ENCODE peak calls at places on chromosomes 12 and 14, in seven cellular contexts. Q is heart left ventricle, N is foreskin fibroblast, G is tibial nerve, Z is fibroblast of mammary gland, X is tibial artery, H is gastrocnemius medialis. I is an unnamed sample.

GRCh38 chr12:46647034-46647433 is 178.8 kb downstream of the SLC38A4 start:
- DNase-seq in Q (no peak), N (no peak), G (no peak), Z (no peak), X (no peak), H (no peak), I (no peak)

GRCh38 chr12:119036878-119037493 is 55.6 kb downstream of the SRRM4 start:
- DNase-seq in Q (peak; percentile 17), N (no peak), G (peak; percentile 10), Z (peak; percentile 14), X (no peak), H (no peak), I (no peak)

GRCh38 chr14:65558363-65558762 is 145.8 kb downstream of the FUT8 start:
- DNase-seq in Q (no peak), N (no peak), G (no peak), Z (no peak), X (no peak), H (no peak), I (no peak)

GRCh38 chr14:95140060-95140858 is 17.1 kb downstream of the DICER1 start:
- DNase-seq in Q (no peak), N (peak; percentile 30), G (no peak), Z (peak; percentile 69), X (no peak), H (no peak), I (no peak)

GRCh38 chr14:32426028-32426427 is 96.9 kb downstream of the AKAP6 start:
- DNase-seq in Q (no peak), N (no peak), G (no peak), Z (no peak), X (no peak), H (no peak), I (no peak)

GRCh38 chr12:133129368-133130037 is 571 bp downstream of the ZNF891 start:
- DNase-seq in Q (no peak), N (no peak), G (no peak), Z (peak; percentile 42), X (no peak), H (no peak), I (no peak)

GRCh38 chr14:97312910-97313309 is 515.7 kb downstream of the VRK1 start:
- DNase-seq in Q (no peak), N (no peak), G (no peak), Z (no peak), X (no peak), H (no peak), I (no peak)

GRCh38 chr14:98548071-98548686 is 723.8 kb downstream of the BCL11B start:
- DNase-seq in Q (no peak), N (no peak), G (no peak), Z (no peak), X (no peak), H (no peak), I (no peak)

GRCh38 chr12:88546851-88547250 is 33.4 kb downstream of the KITLG start:
- DNase-seq in Q (no peak), N (peak; percentile 62), G (no peak), Z (peak; percentile 71), X (no peak), H (no peak), I (no peak)

GRCh38 chr12:119181944-119182343 is 3.2 kb downstream of the HSPB8 start:
- DNase-seq in Q (no peak), N (no peak), G (no peak), Z (no peak), X (no peak), H (no peak), I (no peak)

GRCh38 chr12:96294831-96295230 is 100.7 kb downstream of the ELK3 start:
- DNase-seq in Q (no peak), N (no peak), G (no peak), Z (peak; percentile 57), X (no peak), H (no peak), I (no peak)

GRCh38 chr14:34797747-34798583 is 77.2 kb downstream of the BAZ1A start:
- DNase-seq in Q (no peak), N (no peak), G (no peak), Z (no peak), X (no peak), H (no peak), I (no peak)

GRCh38 chr14:21326972-21327371 is 47.1 kb downstream of the RPGRIP1 start:
- DNase-seq in Q (no peak), N (no peak), G (no peak), Z (peak; percentile 24), X (no peak), H (no peak), I (no peak)

GRCh38 chr14:80549141-80549540 is 337.8 kb upstream of the DIO2 start:
- DNase-seq in Q (no peak), N (no peak), G (no peak), Z (no peak), X (no peak), H (no peak), I (no peak)

GRCh38 chr12:118136559-118137003 is 657 bp downstream of the PEBP1 start:
- DNase-seq in Q (peak; percentile 59), N (peak; percentile 34), G (peak; percentile 38), Z (peak; percentile 52), X (peak; percentile 72), H (peak; percentile 37), I (peak; percentile 85)

GRCh38 chr14:20632831-20633771 is 8.4 kb downstream of the OR6S1 start:
- DNase-seq in Q (no peak), N (peak; percentile 69), G (peak; percentile 34), Z (peak; percentile 91), X (no peak), H (no peak), I (no peak)

GRCh38 chr14:35341454-35342159 is 49.4 kb downstream of the PSMA6 start:
- DNase-seq in Q (peak; percentile 94), N (peak; percentile 93), G (peak; percentile 92), Z (peak; percentile 85), X (peak; percentile 100), H (peak; percentile 98), I (peak; percentile 97)

GRCh38 chr12:90897316-90897715 is 57.7 kb downstream of the CCER1 start:
- DNase-seq in Q (no peak), N (no peak), G (no peak), Z (no peak), X (no peak), H (no peak), I (no peak)

GRCh38 chr12:12331244-12331771 is 18.7 kb downstream of the MANSC1 start:
- DNase-seq in Q (no peak), N (no peak), G (no peak), Z (no peak), X (no peak), H (no peak), I (no peak)

GRCh38 chr14:61444215-61444768 is 122.9 kb downstream of the PRKCH start:
- DNase-seq in Q (no peak), N (no peak), G (no peak), Z (no peak), X (no peak), H (no peak), I (no peak)

GRCh38 chr14:106506901-106507305 is 980.5 kb downstream of the TMEM121 start:
- DNase-seq in Q (no peak), N (no peak), G (no peak), Z (no peak), X (no peak), H (no peak), I (no peak)

DNA sequence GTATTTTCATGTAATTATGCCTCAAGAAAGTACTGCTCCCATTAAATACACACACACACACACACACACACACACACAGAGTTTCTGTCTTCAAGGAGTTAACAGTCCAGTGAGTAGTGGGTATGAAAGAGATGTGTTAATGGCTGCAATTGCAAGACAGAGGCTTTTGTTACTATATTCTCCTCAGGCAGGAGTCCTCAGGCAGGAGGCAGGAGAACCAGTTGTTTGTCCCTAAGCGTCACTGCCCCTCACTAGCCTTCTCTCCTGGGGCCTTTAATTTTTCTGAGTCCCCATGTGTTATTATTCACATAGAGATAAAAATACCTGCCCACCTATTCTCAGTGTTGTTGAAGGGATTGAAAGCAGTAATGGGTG is 31.2 kb downstream of the DAD1 start:
- DNase-seq in Q (no peak), N (no peak), G (no peak), Z (no peak), X (no peak), H (no peak), I (no peak)
- H3K4me3 ChIP-seq in Q (no peak overlapping the region), N (no peak overlapping the region), G (no peak overlapping the region), Z (no peak overlapping the region), X (no peak overlapping the region), H (no peak overlapping the region), I (no peak overlapping the region)

DNA sequence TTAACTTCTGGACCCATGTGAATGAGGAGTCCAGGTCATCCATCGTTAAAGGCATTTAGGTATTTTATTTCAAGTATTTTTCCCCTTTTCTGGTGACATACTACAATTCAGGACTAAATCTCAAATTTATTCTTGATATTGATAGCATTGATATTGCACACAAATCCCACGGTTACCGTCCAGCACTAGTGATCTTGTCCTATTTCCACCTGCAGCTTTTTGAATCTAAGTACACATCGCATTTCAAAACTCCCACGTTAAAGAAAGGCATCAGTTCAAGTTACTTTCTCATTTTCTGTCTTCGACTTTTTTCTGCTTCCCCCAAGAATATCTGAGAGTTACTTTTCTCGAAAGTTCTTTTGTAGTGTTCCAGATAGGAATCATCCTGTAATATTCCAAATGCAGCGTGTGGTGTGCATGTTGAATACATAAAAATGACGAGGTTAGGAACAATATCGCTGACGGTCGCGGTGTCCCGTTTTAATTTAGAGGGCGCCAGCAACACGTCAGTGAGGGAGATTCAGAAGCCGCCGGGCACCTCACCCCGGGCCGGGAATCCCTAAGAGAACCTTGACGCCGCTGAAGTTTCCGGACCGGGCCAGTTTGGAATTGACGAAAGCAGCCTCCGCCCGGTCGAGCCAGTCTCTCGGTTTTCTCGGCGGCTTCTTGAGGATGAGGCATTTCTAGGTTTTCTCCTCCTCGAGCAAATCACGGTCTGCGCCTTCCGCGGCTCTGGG is 569 bp upstream of the RGS6 start:
- DNase-seq in Q (peak; percentile 51), N (no peak), G (peak; percentile 63), Z (no peak), X (no peak), H (no peak), I (no peak)
- H3K4me3 ChIP-seq in Q (peak overlapping the region; percentile 68), N (no peak overlapping the region), G (peak overlapping the region; percentile 65), Z (no peak overlapping the region), X (peak overlapping the region; percentile 59), H (peak overlapping the region; percentile 25), I (peak overlapping the region; percentile 41)

DNA sequence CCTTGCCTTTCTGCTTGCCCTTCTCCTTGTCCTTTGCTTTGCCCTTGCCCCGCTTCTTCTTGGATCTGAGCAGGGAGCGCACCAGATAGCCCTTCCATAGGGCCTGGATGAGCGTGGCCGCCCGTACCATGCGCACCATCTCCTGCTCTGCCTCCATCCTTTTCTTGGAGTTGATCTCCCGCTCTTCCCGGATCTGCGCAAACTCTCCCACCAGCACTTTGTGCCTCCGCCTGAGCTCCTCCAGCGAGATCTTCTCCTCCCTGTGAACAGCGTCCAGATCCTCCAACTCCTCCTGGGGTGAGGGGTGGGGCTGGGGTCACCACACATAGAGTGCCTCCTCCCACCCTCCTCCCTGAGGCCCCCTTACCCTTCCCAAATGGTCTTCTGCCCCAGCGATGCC is 10.1 kb downstream of the RITA1 start:
- DNase-seq in Q (no peak), N (no peak), G (no peak), Z (no peak), X (no peak), H (no peak), I (no peak)
- H3K4me3 ChIP-seq in Q (no peak overlapping the region), N (no peak overlapping the region), G (no peak overlapping the region), Z (no peak overlapping the region), X (no peak overlapping the region), H (no peak overlapping the region), I (no peak overlapping the region)

DNA sequence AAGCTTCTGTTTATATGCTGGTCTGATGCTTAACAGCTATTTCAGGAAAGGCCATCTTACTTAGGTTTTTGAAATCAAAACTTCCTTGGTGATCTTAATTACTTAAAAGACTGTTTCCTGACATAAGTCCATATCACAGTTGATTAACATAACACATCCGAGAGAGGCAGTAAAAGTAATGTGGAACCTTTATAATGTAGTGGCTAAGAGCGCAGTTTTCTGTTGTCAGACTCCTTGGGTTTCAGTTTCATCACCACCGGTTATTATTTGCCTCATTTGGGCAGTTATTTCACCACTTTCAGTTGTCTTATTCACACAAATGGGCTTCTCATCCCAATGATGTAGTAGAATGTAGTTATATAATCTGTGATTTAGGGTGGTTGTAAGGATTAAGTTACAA is 30.9 kb downstream of the TBC1D15 start:
- DNase-seq in Q (no peak), N (no peak), G (no peak), Z (peak; percentile 13), X (no peak), H (no peak), I (no peak)
- H3K4me3 ChIP-seq in Q (no peak overlapping the region), N (no peak overlapping the region), G (no peak overlapping the region), Z (no peak overlapping the region), X (no peak overlapping the region), H (no peak overlapping the region), I (no peak overlapping the region)